ENCODE peak calls at places on chromosomes 13 and 19, in five cellular contexts. One of them, this sample, is unnamed.

GRCh38 chr19:55585658-55586339 is 5.2 kb upstream of the ZNF579 start:
- DNase-seq in nephron progenitor cell: peak
- DNase-seq in mesothelial cell of epicardium: peak
- DNase-seq in type B pancreatic cell: peak
- DNase-seq in GM13976: peak
- DNase-seq in this sample: peak

GRCh38 chr19:23440791-23441190 is 45.5 kb upstream of the ZNF91 start:
- DNase-seq in nephron progenitor cell: peak
- DNase-seq in mesothelial cell of epicardium: no peak
- DNase-seq in type B pancreatic cell: no peak
- DNase-seq in GM13976: no peak
- DNase-seq in this sample: no peak

GRCh38 chr19:31214086-31214485 is 135.2 kb downstream of the TSHZ3 start:
- DNase-seq in nephron progenitor cell: no peak
- DNase-seq in mesothelial cell of epicardium: no peak
- DNase-seq in type B pancreatic cell: no peak
- DNase-seq in GM13976: no peak
- DNase-seq in this sample: no peak

GRCh38 chr19:43504426-43505185 is at the start of gene PHLDB3:
- DNase-seq in nephron progenitor cell: peak
- DNase-seq in mesothelial cell of epicardium: no peak
- DNase-seq in type B pancreatic cell: peak
- DNase-seq in GM13976: peak
- DNase-seq in this sample: no peak

GRCh38 chr13:63497601-63498000 is 2082.0 kb upstream of the PCDH20 start:
- DNase-seq in nephron progenitor cell: no peak
- DNase-seq in mesothelial cell of epicardium: no peak
- DNase-seq in type B pancreatic cell: no peak
- DNase-seq in GM13976: no peak
- DNase-seq in this sample: no peak

GRCh38 chr13:19321222-19321621 is 139.6 kb upstream of the TUBA3C start:
- DNase-seq in nephron progenitor cell: no peak
- DNase-seq in mesothelial cell of epicardium: no peak
- DNase-seq in type B pancreatic cell: no peak
- DNase-seq in GM13976: no peak
- DNase-seq in this sample: no peak

GRCh38 chr13:26784704-26785639 is 24.4 kb upstream of the GPR12 start:
- DNase-seq in nephron progenitor cell: peak
- DNase-seq in mesothelial cell of epicardium: no peak
- DNase-seq in type B pancreatic cell: no peak
- DNase-seq in GM13976: no peak
- DNase-seq in this sample: no peak

GRCh38 chr19:33687761-33688656 is 66.3 kb downstream of the CHST8 start:
- DNase-seq in nephron progenitor cell: no peak
- DNase-seq in mesothelial cell of epicardium: no peak
- DNase-seq in type B pancreatic cell: no peak
- DNase-seq in GM13976: no peak
- DNase-seq in this sample: no peak

GRCh38 chr13:43831088-43831487 is 44.3 kb upstream of the ENOX1 start:
- DNase-seq in nephron progenitor cell: no peak
- DNase-seq in mesothelial cell of epicardium: no peak
- DNase-seq in type B pancreatic cell: no peak
- DNase-seq in GM13976: no peak
- DNase-seq in this sample: no peak

GRCh38 chr13:47822036-47822435 is 179.0 kb downstream of the SUCLA2 start:
- DNase-seq in nephron progenitor cell: no peak
- DNase-seq in mesothelial cell of epicardium: no peak
- DNase-seq in type B pancreatic cell: no peak
- DNase-seq in GM13976: no peak
- DNase-seq in this sample: no peak

GRCh38 chr19:48890551-48890950 is 8.0 kb downstream of the TULP2 start:
- DNase-seq in nephron progenitor cell: no peak
- DNase-seq in mesothelial cell of epicardium: no peak
- DNase-seq in type B pancreatic cell: no peak
- DNase-seq in GM13976: no peak
- DNase-seq in this sample: no peak

GRCh38 chr19:4638330-4638729 is 986 bp upstream of the TNFAIP8L1 start:
- DNase-seq in nephron progenitor cell: no peak
- DNase-seq in mesothelial cell of epicardium: no peak
- DNase-seq in type B pancreatic cell: no peak
- DNase-seq in GM13976: no peak
- DNase-seq in this sample: no peak

GRCh38 chr13:22451345-22451744 is 729.4 kb upstream of the SGCG start:
- DNase-seq in nephron progenitor cell: peak
- DNase-seq in mesothelial cell of epicardium: no peak
- DNase-seq in type B pancreatic cell: no peak
- DNase-seq in GM13976: no peak
- DNase-seq in this sample: no peak

GRCh38 chr13:72643339-72643989 is 84.0 kb downstream of the MZT1 start:
- DNase-seq in nephron progenitor cell: peak
- DNase-seq in mesothelial cell of epicardium: no peak
- DNase-seq in type B pancreatic cell: no peak
- DNase-seq in GM13976: peak
- DNase-seq in this sample: peak

GRCh38 chr13:94061316-94061715 is 418.2 kb downstream of the DCT start:
- DNase-seq in nephron progenitor cell: no peak
- DNase-seq in mesothelial cell of epicardium: no peak
- DNase-seq in type B pancreatic cell: no peak
- DNase-seq in GM13976: no peak
- DNase-seq in this sample: no peak

GRCh38 chr19:22545751-22546150 is 88.4 kb upstream of the ZNF492 start:
- DNase-seq in nephron progenitor cell: peak
- DNase-seq in mesothelial cell of epicardium: no peak
- DNase-seq in type B pancreatic cell: no peak
- DNase-seq in GM13976: peak
- DNase-seq in this sample: peak

GRCh38 chr13:49859568-49859967 is 67.1 kb upstream of the KPNA3 start:
- DNase-seq in nephron progenitor cell: no peak
- DNase-seq in mesothelial cell of epicardium: no peak
- DNase-seq in type B pancreatic cell: no peak
- DNase-seq in GM13976: no peak
- DNase-seq in this sample: no peak

GRCh38 chr19:42153606-42154405 is 21.6 kb upstream of the POU2F2 start:
- DNase-seq in nephron progenitor cell: no peak
- DNase-seq in mesothelial cell of epicardium: no peak
- DNase-seq in type B pancreatic cell: no peak
- DNase-seq in GM13976: no peak
- DNase-seq in this sample: no peak

GRCh38 chr19:17553256-17553655 is 2.2 kb upstream of the COLGALT1 start:
- DNase-seq in nephron progenitor cell: no peak
- DNase-seq in mesothelial cell of epicardium: no peak
- DNase-seq in type B pancreatic cell: no peak
- DNase-seq in GM13976: no peak
- DNase-seq in this sample: no peak

GRCh38 chr13:99314640-99315176 is 7.5 kb upstream of the GPR183 start:
- DNase-seq in nephron progenitor cell: no peak
- DNase-seq in mesothelial cell of epicardium: no peak
- DNase-seq in type B pancreatic cell: no peak
- DNase-seq in GM13976: no peak
- DNase-seq in this sample: no peak

GRCh38 chr13:106474906-106475305 is 60.6 kb downstream of the EFNB2 start:
- DNase-seq in nephron progenitor cell: no peak
- DNase-seq in mesothelial cell of epicardium: no peak
- DNase-seq in type B pancreatic cell: no peak
- DNase-seq in GM13976: no peak
- DNase-seq in this sample: no peak

GRCh38 chr13:98810746-98811145 is 58.3 kb upstream of the SLC15A1 start:
- DNase-seq in nephron progenitor cell: no peak
- DNase-seq in mesothelial cell of epicardium: no peak
- DNase-seq in type B pancreatic cell: no peak
- DNase-seq in GM13976: no peak
- DNase-seq in this sample: no peak

GRCh38 chr13:24459234-24459633 is 53.3 kb downstream of the PARP4 start:
- DNase-seq in nephron progenitor cell: no peak
- DNase-seq in mesothelial cell of epicardium: no peak
- DNase-seq in type B pancreatic cell: no peak
- DNase-seq in GM13976: peak
- DNase-seq in this sample: no peak

GRCh38 chr19:58544591-58545285 is 874 bp downstream of the TRIM28 start:
- DNase-seq in nephron progenitor cell: peak
- DNase-seq in mesothelial cell of epicardium: peak
- DNase-seq in type B pancreatic cell: no peak
- DNase-seq in GM13976: peak
- DNase-seq in this sample: no peak

GRCh38 chr19:28694812-28695211 is 518.1 kb downstream of the UQCRFS1 start:
- DNase-seq in nephron progenitor cell: no peak
- DNase-seq in mesothelial cell of epicardium: no peak
- DNase-seq in type B pancreatic cell: no peak
- DNase-seq in GM13976: no peak
- DNase-seq in this sample: no peak
- TF ChIP-seq CTCF in nephron progenitor cell: no peak
- TF ChIP-seq CTCF in mesothelial cell of epicardium: no peak
- TF ChIP-seq CTCF in type B pancreatic cell: no peak
- TF ChIP-seq CTCF in GM13976: no peak
- TF ChIP-seq CTCF in this sample: no peak

GRCh38 chr13:102484329-102484728 is 82.5 kb upstream of the FGF14 start:
- DNase-seq in nephron progenitor cell: no peak
- DNase-seq in mesothelial cell of epicardium: no peak
- DNase-seq in type B pancreatic cell: no peak
- DNase-seq in GM13976: no peak
- DNase-seq in this sample: no peak
- TF ChIP-seq CTCF in nephron progenitor cell: peak
- TF ChIP-seq CTCF in mesothelial cell of epicardium: no peak
- TF ChIP-seq CTCF in type B pancreatic cell: peak
- TF ChIP-seq CTCF in GM13976: no peak
- TF ChIP-seq CTCF in this sample: no peak

GRCh38 chr19:45681391-45682015 is 10.2 kb downstream of the SNRPD2 start:
- DNase-seq in nephron progenitor cell: peak
- DNase-seq in mesothelial cell of epicardium: peak
- DNase-seq in type B pancreatic cell: peak
- DNase-seq in GM13976: peak
- DNase-seq in this sample: peak

GRCh38 chr19:45676851-45677263 is 8.8 kb downstream of the GIPR start:
- DNase-seq in nephron progenitor cell: no peak
- DNase-seq in mesothelial cell of epicardium: no peak
- DNase-seq in type B pancreatic cell: no peak
- DNase-seq in GM13976: peak
- DNase-seq in this sample: no peak

GRCh38 chr19:45682117-45682516 is 9.6 kb downstream of the SNRPD2 start:
- DNase-seq in nephron progenitor cell: no peak
- DNase-seq in mesothelial cell of epicardium: no peak
- DNase-seq in type B pancreatic cell: no peak
- DNase-seq in GM13976: no peak
- DNase-seq in this sample: no peak

GRCh38 chr19:45682908-45683307 is 8.8 kb downstream of the SNRPD2 start:
- DNase-seq in nephron progenitor cell: no peak
- DNase-seq in mesothelial cell of epicardium: no peak
- DNase-seq in type B pancreatic cell: no peak
- DNase-seq in GM13976: no peak
- DNase-seq in this sample: no peak

DNA sequence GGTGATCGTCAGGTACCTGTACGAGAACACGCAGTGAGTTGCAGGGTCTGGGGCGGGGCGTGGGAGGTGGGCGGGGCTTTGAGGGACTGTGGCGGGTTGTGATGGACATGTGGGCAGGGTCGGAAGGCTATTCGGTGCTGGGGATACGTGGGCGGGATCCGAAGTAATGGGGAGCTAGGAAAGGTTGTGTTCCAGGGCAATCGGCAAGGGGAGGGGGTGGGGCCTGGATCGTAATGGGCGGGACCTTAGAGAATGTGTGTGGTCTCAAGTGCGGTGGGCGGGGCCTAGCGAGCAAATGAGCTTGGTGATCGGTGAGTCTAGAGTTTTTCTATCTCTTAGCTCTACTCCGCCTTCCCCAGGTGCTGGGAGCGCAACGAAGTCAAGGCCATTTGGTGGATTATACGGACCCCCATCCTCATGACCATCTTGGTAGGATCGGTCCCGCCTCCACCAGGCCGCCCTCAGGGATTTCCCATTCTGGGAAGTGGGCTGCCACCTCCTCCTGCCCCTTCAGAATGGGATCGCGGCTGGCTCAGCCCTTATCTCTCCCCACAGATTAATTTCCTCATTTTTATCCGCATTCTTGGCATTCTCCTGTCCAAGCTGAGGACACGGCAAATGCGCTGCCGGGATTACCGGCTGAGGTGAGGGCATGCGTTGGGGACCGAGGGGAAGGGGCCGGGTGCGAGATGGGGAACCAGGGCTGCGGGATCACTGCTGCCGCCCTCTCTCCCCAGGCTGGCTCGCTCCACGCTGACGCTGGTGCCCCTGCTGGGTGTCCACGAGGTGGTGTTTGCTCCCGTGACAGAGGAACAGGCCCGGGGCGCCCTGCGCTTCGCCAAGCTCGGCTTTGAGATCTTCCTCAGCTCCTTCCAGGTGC is 9.6 kb downstream of the GIPR start:
- DNase-seq in nephron progenitor cell: peak
- DNase-seq in mesothelial cell of epicardium: peak
- DNase-seq in type B pancreatic cell: peak
- DNase-seq in GM13976: peak
- DNase-seq in this sample: peak
- TF ChIP-seq CTCF in nephron progenitor cell: no peak
- TF ChIP-seq CTCF in mesothelial cell of epicardium: no peak
- TF ChIP-seq CTCF in type B pancreatic cell: peak
- TF ChIP-seq CTCF in GM13976: no peak
- TF ChIP-seq CTCF in this sample: no peak

GRCh38 chr19:532578-533484 is 1.3 kb downstream of the CDC34 start:
- DNase-seq in nephron progenitor cell: peak
- DNase-seq in mesothelial cell of epicardium: no peak
- DNase-seq in type B pancreatic cell: no peak
- DNase-seq in GM13976: peak
- DNase-seq in this sample: no peak

GRCh38 chr19:533485-534058 is 2.0 kb downstream of the CDC34 start:
- DNase-seq in nephron progenitor cell: no peak
- DNase-seq in mesothelial cell of epicardium: peak
- DNase-seq in type B pancreatic cell: no peak
- DNase-seq in GM13976: no peak
- DNase-seq in this sample: no peak

GRCh38 chr19:531753-532571 is at the start of gene CDC34:
- DNase-seq in nephron progenitor cell: peak
- DNase-seq in mesothelial cell of epicardium: no peak
- DNase-seq in type B pancreatic cell: no peak
- DNase-seq in GM13976: peak
- DNase-seq in this sample: no peak

GRCh38 chr19:530133-531008 is 1.2 kb upstream of the CDC34 start:
- DNase-seq in nephron progenitor cell: no peak
- DNase-seq in mesothelial cell of epicardium: peak
- DNase-seq in type B pancreatic cell: no peak
- DNase-seq in GM13976: no peak
- DNase-seq in this sample: no peak

DNA sequence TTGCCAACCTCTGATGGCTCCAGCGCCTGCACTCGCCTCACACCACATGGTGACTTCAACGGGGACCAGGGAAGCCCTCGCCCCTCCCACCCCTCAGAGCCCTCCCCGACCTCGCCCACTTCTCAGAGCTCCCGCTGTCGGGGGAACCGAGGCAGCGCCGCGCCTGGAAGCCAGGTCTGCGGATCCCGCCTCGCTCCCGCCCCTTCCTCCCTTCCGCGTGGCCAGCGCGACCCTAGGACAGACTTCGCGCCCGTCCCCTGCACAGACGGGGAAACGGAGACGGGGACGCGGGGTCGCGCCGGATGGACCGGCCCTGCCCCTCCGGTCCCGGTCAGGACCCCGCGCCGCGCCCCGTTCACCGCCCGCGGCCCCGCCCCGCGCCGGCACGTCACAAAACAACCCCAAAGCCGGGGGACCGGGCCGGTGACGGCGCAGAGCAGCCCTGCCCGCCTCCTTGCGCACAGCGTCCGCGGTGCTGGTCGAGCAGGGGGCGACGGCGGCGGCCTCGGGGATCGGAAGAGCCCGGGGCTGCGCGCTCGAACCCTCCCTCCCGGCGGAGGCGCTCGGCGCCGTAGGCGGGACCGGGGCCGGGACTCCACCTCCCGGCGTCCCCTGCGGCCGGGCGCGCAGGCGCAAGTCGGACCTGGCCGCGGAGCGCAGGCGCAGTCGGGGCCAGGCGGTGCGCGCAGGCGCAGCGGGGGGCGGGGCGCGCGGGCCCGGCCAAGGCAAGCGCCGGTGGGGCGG is 379 bp upstream of the CDC34 start:
- DNase-seq in nephron progenitor cell: peak
- DNase-seq in mesothelial cell of epicardium: peak
- DNase-seq in type B pancreatic cell: peak
- DNase-seq in GM13976: peak
- DNase-seq in this sample: no peak
- TF ChIP-seq CTCF in nephron progenitor cell: no peak
- TF ChIP-seq CTCF in mesothelial cell of epicardium: no peak
- TF ChIP-seq CTCF in type B pancreatic cell: peak
- TF ChIP-seq CTCF in GM13976: peak
- TF ChIP-seq CTCF in this sample: no peak